ENCODE peak calls at places on chromosome 4, in eight cellular contexts. Z is HCT116, N is astrocyte of the cerebellum, P is upper lobe of right lung, I is heart left ventricle, W is astrocyte of the spinal cord, U is WERI-Rb-1, T is lower lobe of right lung. B is an unnamed sample.

GRCh38 chr4:168440442-168441264 is 39.6 kb downstream of the DDX60L start:
- DNase-seq in Z (peak; percentile 80), N (peak; percentile 27), P (no peak), I (no peak), W (peak; percentile 63), U (no peak), T (no peak), B (peak; percentile 31)

GRCh38 chr4:150960818-150961217 is 54.3 kb downstream of the LRBA start:
- DNase-seq in Z (no peak), N (no peak), P (no peak), I (no peak), W (no peak), U (peak; percentile 74), T (no peak), B (no peak)

GRCh38 chr4:33881176-33881575 is 2363.1 kb downstream of the ARAP2 start:
- DNase-seq in Z (no peak), N (no peak), P (no peak), I (no peak), W (no peak), U (no peak), T (no peak), B (no peak)

GRCh38 chr4:145034727-145035211 is 63.2 kb downstream of the ANAPC10 start:
- DNase-seq in Z (peak; percentile 55), N (peak; percentile 75), P (no peak), I (no peak), W (peak; percentile 89), U (peak; percentile 59), T (no peak), B (no peak)

GRCh38 chr4:187961171-187961570 is 34.4 kb upstream of the ZFP42 start:
- DNase-seq in Z (no peak), N (no peak), P (no peak), I (no peak), W (no peak), U (no peak), T (no peak), B (no peak)

GRCh38 chr4:110059556-110060191 is 138.7 kb downstream of the ELOVL6 start:
- DNase-seq in Z (no peak), N (no peak), P (no peak), I (no peak), W (peak; percentile 14), U (no peak), T (no peak), B (peak; percentile 38)

GRCh38 chr4:6493668-6494304 is 21.4 kb upstream of the PPP2R2C start:
- DNase-seq in Z (no peak), N (no peak), P (no peak), I (no peak), W (no peak), U (no peak), T (no peak), B (no peak)

GRCh38 chr4:77451530-77451929 is 154.1 kb upstream of the CXCL13 start:
- DNase-seq in Z (no peak), N (peak; percentile 22), P (no peak), I (no peak), W (no peak), U (no peak), T (no peak), B (no peak)

GRCh38 chr4:171846232-171846631 is 33.0 kb downstream of the GALNTL6 start:
- DNase-seq in Z (peak; percentile 42), N (peak; percentile 45), P (no peak), I (no peak), W (peak; percentile 52), U (peak; percentile 90), T (peak; percentile 44), B (peak; percentile 4)

GRCh38 chr4:114312349-114312748 is 286.3 kb upstream of the UGT8 start:
- DNase-seq in Z (no peak), N (no peak), P (no peak), I (no peak), W (no peak), U (no peak), T (no peak), B (no peak)

GRCh38 chr4:146245246-146245645 is 30.9 kb downstream of the REELD1 start:
- DNase-seq in Z (no peak), N (no peak), P (no peak), I (no peak), W (no peak), U (no peak), T (no peak), B (no peak)

GRCh38 chr4:76757418-76757910 is 140.5 kb downstream of the SOWAHB start:
- DNase-seq in Z (no peak), N (no peak), P (no peak), I (no peak), W (no peak), U (no peak), T (no peak), B (no peak)

GRCh38 chr4:162685401-162685800 is 481.3 kb downstream of the NAF1 start:
- DNase-seq in Z (no peak), N (no peak), P (no peak), I (no peak), W (no peak), U (no peak), T (no peak), B (no peak)

GRCh38 chr4:55409468-55410171 is 13.9 kb downstream of the TMEM165 start:
- DNase-seq in Z (no peak), N (no peak), P (no peak), I (peak; percentile 38), W (peak; percentile 40), U (no peak), T (no peak), B (no peak)

GRCh38 chr4:36159208-36159607 is 85.1 kb downstream of the ARAP2 start:
- DNase-seq in Z (no peak), N (no peak), P (no peak), I (no peak), W (no peak), U (peak; percentile 16), T (no peak), B (no peak)

GRCh38 chr4:876780-877179 is 50.9 kb upstream of the CPLX1 start:
- DNase-seq in Z (no peak), N (no peak), P (no peak), I (no peak), W (no peak), U (peak; percentile 29), T (no peak), B (no peak)

GRCh38 chr4:159010563-159011260 is 92.2 kb upstream of the RAPGEF2 start:
- DNase-seq in Z (no peak), N (peak; percentile 85), P (peak; percentile 76), I (peak; percentile 65), W (peak; percentile 77), U (no peak), T (peak; percentile 70), B (no peak)
- H3K4me3 ChIP-seq in Z (no peak overlapping the region), N (no peak overlapping the region), P (no peak overlapping the region), I (no peak overlapping the region), W (no peak overlapping the region), U (no peak overlapping the region), T (no peak overlapping the region), B (no peak overlapping the region)

GRCh38 chr4:24878256-24879016 is 34.4 kb downstream of the CCDC149 start:
- DNase-seq in Z (no peak), N (no peak), P (no peak), I (no peak), W (no peak), U (no peak), T (no peak), B (no peak)
- TF ChIP-seq CTCF in Z (no peak), N (no peak), P (no peak), I (no peak), W (no peak), U (no peak), T (no peak), B (no peak)

GRCh38 chr4:176319704-176320339 is at the start of gene SPCS3:
- DNase-seq in Z (peak; percentile 80), N (peak; percentile 80), P (peak; percentile 99), I (peak; percentile 97), W (peak; percentile 96), U (peak; percentile 97), T (peak; percentile 97), B (peak; percentile 49)

GRCh38 chr4:176320340-176320975 is 692 bp downstream of the SPCS3 start:
- DNase-seq in Z (peak; percentile 31), N (peak; percentile 59), P (peak; percentile 96), I (peak; percentile 92), W (peak; percentile 85), U (peak; percentile 84), T (peak; percentile 95), B (peak; percentile 51)

GRCh38 chr4:176320976-176321361 is 1.2 kb downstream of the SPCS3 start:
- DNase-seq in Z (no peak), N (no peak), P (no peak), I (no peak), W (peak; percentile 20), U (no peak), T (no peak), B (no peak)

GRCh38 chr4:176323511-176324160 is 3.9 kb downstream of the SPCS3 start:
- DNase-seq in Z (no peak), N (no peak), P (no peak), I (no peak), W (no peak), U (no peak), T (no peak), B (no peak)

GRCh38 chr4:176321589-176321988 is 1.8 kb downstream of the SPCS3 start:
- DNase-seq in Z (no peak), N (no peak), P (no peak), I (no peak), W (no peak), U (no peak), T (no peak), B (no peak)
- H3K4me3 ChIP-seq in Z (peak overlapping the region; percentile 66), N (peak overlapping the region; percentile 56), P (peak overlapping the region; percentile 74), I (peak overlapping the region; percentile 94), W (peak overlapping the region; percentile 64), U (peak overlapping the region; percentile 96), T (peak overlapping the region; percentile 80), B (peak overlapping the region; percentile 77)

DNA sequence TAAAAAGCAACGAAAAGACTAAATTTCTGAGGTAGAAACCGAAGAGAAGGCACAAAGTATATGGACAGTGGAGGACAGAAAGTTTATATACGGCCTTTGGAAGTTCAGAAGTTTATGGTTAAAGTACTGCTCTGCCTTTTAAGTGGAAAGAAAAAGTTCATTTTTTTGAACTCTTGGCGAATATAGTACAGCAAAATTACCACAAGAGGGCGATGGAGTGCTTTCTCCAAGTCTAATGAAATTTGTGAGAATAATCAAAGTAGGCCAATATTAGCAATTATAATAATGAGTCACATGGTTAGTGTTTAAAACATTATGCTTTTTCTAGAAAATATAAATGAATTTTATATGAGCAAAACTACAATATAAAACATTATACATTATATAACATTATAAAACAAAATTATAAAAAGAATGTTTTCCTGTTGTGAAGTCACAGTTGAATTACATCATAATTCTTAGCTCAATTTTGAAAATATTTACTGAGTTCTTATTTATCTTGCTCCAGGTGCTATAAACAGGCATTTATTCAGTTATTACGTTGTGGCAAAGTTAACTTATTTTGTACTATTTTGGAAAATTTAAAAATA is 136.2 kb upstream of the BMPR1B start:
- DNase-seq in Z (peak; percentile 38), N (peak; percentile 36), P (no peak), I (no peak), W (peak; percentile 58), U (peak; percentile 19), T (no peak), B (no peak)
- TF ChIP-seq CTCF in Z (peak; percentile 70), N (peak; percentile 66), P (peak; percentile 78), I (peak; percentile 79), W (peak; percentile 66), U (peak; percentile 52), T (peak; percentile 78), B (peak; percentile 63)

GRCh38 chr4:48047421-48047844 is 30.9 kb downstream of the NIPAL1 start:
- DNase-seq in Z (no peak), N (no peak), P (no peak), I (no peak), W (no peak), U (no peak), T (no peak), B (no peak)
- H3K4me3 ChIP-seq in Z (no peak overlapping the region), N (no peak overlapping the region), P (no peak overlapping the region), I (no peak overlapping the region), W (no peak overlapping the region), U (no peak overlapping the region), T (no peak overlapping the region), B (no peak overlapping the region)

GRCh38 chr4:31016322-31017061 is 296.3 kb downstream of the PCDH7 start:
- DNase-seq in Z (no peak), N (no peak), P (no peak), I (no peak), W (no peak), U (no peak), T (no peak), B (no peak)
- TF ChIP-seq CTCF in Z (no peak), N (no peak), P (no peak), I (no peak), W (no peak), U (no peak), T (no peak), B (no peak)